ENCODE peak calls at places on chromosome 4, in nine cellular contexts. K is psoas muscle; S is cardiac fibroblast; L is glomerular endothelial cell; V is activated naive CD8-positive, alpha-beta T cell treated with anti-CD3 and anti-CD28 coated beads, Interleukin-2, amount 50 U/mL, for 24 hours; A is NCI-H1092 treated with DMSO at 0.1 percent for 48 hours; H is kidney tubule cell; M is memory B cell; J is NCI-H2081. Q is an unnamed sample.

GRCh38 chr4:80302616-80303223 is 32.8 kb upstream of the CFAP299 start:
- DNase-seq in K (no peak), S (no peak), L (no peak), V (no peak), A (no peak), H (no peak), M (no peak), J (no peak), Q (no peak)

GRCh38 chr4:168153596-168154440 is 61.5 kb downstream of the ANXA10 start:
- DNase-seq in K (peak), S (peak), L (peak), V (peak), A (peak), H (peak), M (peak), J (peak), Q (no peak)

GRCh38 chr4:157222764-157223145 is 2.2 kb downstream of the GRIA2 start:
- DNase-seq in K (no peak), S (no peak), L (no peak), V (no peak), A (no peak), H (no peak), M (no peak), J (peak), Q (no peak)

GRCh38 chr4:125140966-125141495 is 173.7 kb upstream of the FAT4 start:
- DNase-seq in K (no peak), S (peak), L (no peak), V (no peak), A (no peak), H (no peak), M (no peak), J (no peak), Q (no peak)

GRCh38 chr4:72970756-72971155 is 98.8 kb downstream of the COX18 start:
- DNase-seq in K (no peak), S (peak), L (no peak), V (no peak), A (no peak), H (no peak), M (no peak), J (no peak), Q (no peak)

GRCh38 chr4:142984871-142985585 is 138.9 kb upstream of the INPP4B start:
- DNase-seq in K (no peak), S (peak), L (no peak), V (no peak), A (no peak), H (peak), M (no peak), J (no peak), Q (no peak)

GRCh38 chr4:159235779-159236368 is 133.0 kb downstream of the RAPGEF2 start:
- DNase-seq in K (no peak), S (peak), L (no peak), V (no peak), A (no peak), H (peak), M (no peak), J (no peak), Q (no peak)

GRCh38 chr4:54516556-54517215 is 141.1 kb upstream of the KIT start:
- DNase-seq in K (no peak), S (peak), L (no peak), V (no peak), A (no peak), H (no peak), M (no peak), J (no peak), Q (no peak)

GRCh38 chr4:41287005-41287404 is 30.3 kb downstream of the UCHL1 start:
- DNase-seq in K (no peak), S (no peak), L (no peak), V (no peak), A (no peak), H (no peak), M (no peak), J (no peak), Q (no peak)

GRCh38 chr4:115228851-115229250 is 115.4 kb upstream of the NDST4 start:
- DNase-seq in K (no peak), S (no peak), L (no peak), V (no peak), A (no peak), H (no peak), M (no peak), J (no peak), Q (no peak)

GRCh38 chr4:150230556-150230955 is 152.3 kb downstream of the DCLK2 start:
- DNase-seq in K (no peak), S (no peak), L (no peak), V (no peak), A (peak), H (no peak), M (no peak), J (no peak), Q (no peak)

GRCh38 chr4:119690871-119691270 is 62.3 kb upstream of the PDE5A start:
- DNase-seq in K (no peak), S (no peak), L (no peak), V (no peak), A (no peak), H (peak), M (no peak), J (no peak), Q (no peak)

GRCh38 chr4:184028571-184028996 is 123.5 kb downstream of the STOX2 start:
- DNase-seq in K (no peak), S (no peak), L (no peak), V (no peak), A (no peak), H (no peak), M (no peak), J (no peak), Q (no peak)

GRCh38 chr4:182537031-182537617 is 293.9 kb downstream of the TENM3 start:
- DNase-seq in K (no peak), S (no peak), L (no peak), V (no peak), A (no peak), H (peak), M (no peak), J (no peak), Q (no peak)